ENCODE peak calls at places on chromosomes 2 and 18, in five cellular contexts. A, M, E, T and Z are unnamed samples.

GRCh38 chr2:213740453-213740852 is 456.2 kb downstream of the SPAG16 start:
- DNase-seq in A (no peak), M (no peak), E (no peak), T (no peak), Z (no peak)

GRCh38 chr2:205386109-205386508 is 296.2 kb upstream of the NRP2 start:
- DNase-seq in A (no peak), M (no peak), E (no peak), T (no peak), Z (no peak)

GRCh38 chr2:68832161-68832869 is 38.9 kb downstream of the BMP10 start:
- DNase-seq in A (no peak), M (peak), E (no peak), T (peak), Z (peak)

GRCh38 chr18:62425465-62426190 is 97.2 kb upstream of the ZCCHC2 start:
- DNase-seq in A (peak), M (peak), E (peak), T (peak), Z (peak)

GRCh38 chr2:233817995-233818638 is 36.2 kb downstream of the HJURP start:
- DNase-seq in A (no peak), M (no peak), E (no peak), T (no peak), Z (peak)

GRCh38 chr18:23837591-23837990 is 148.3 kb downstream of the LAMA3 start:
- DNase-seq in A (no peak), M (no peak), E (no peak), T (no peak), Z (no peak)

GRCh38 chr18:29164020-29164706 is 987.2 kb upstream of the CDH2 start:
- DNase-seq in A (no peak), M (no peak), E (no peak), T (no peak), Z (no peak)

GRCh38 chr2:121686218-121686617 is 37.0 kb upstream of the CLASP1 start:
- DNase-seq in A (no peak), M (no peak), E (no peak), T (no peak), Z (no peak)

GRCh38 chr18:2985628-2986027 is 27.3 kb downstream of the LPIN2 start:
- DNase-seq in A (no peak), M (no peak), E (no peak), T (peak), Z (no peak)

GRCh38 chr2:173136614-173137013 is 61.0 kb downstream of the MAP3K20 start:
- DNase-seq in A (no peak), M (no peak), E (no peak), T (no peak), Z (no peak)

GRCh38 chr2:10733584-10733958 is 12.1 kb downstream of the ATP6V1C2 start:
- DNase-seq in A (no peak), M (no peak), E (no peak), T (no peak), Z (no peak)

GRCh38 chr2:241803387-241804325 is 5.3 kb upstream of the NEU4 start:
- DNase-seq in A (no peak), M (no peak), E (peak), T (peak), Z (peak)

GRCh38 chr2:215598376-215598975 is 162.6 kb upstream of the FN1 start:
- DNase-seq in A (no peak), M (no peak), E (no peak), T (no peak), Z (no peak)

GRCh38 chr2:169799555-169799954 is 884 bp downstream of the SSB start:
- DNase-seq in A (no peak), M (no peak), E (no peak), T (no peak), Z (no peak)

GRCh38 chr2:48504647-48505327 is 25.2 kb upstream of the STON1 start:
- DNase-seq in A (no peak), M (no peak), E (no peak), T (no peak), Z (no peak)

GRCh38 chr2:239706407-239706806 is 305.6 kb upstream of the HDAC4 start:
- DNase-seq in A (no peak), M (no peak), E (no peak), T (no peak), Z (no peak)

GRCh38 chr2:128736689-128737545 is 418.2 kb upstream of the HS6ST1 start:
- DNase-seq in A (peak), M (peak), E (peak), T (peak), Z (peak)

GRCh38 chr18:7021994-7022840 is 95.4 kb downstream of the LAMA1 start:
- DNase-seq in A (peak), M (peak), E (no peak), T (peak), Z (no peak)

GRCh38 chr18:28791101-28791500 is 614.2 kb upstream of the CDH2 start:
- DNase-seq in A (no peak), M (no peak), E (no peak), T (no peak), Z (no peak)

GRCh38 chr2:187541086-187542085 is 12.8 kb downstream of the TFPI start:
- DNase-seq in A (no peak), M (no peak), E (no peak), T (peak), Z (no peak)

GRCh38 chr2:237718277-237718634 is 80.3 kb upstream of the RBM44 start:
- DNase-seq in A (no peak), M (no peak), E (no peak), T (no peak), Z (no peak)

GRCh38 chr2:19235308-19235707 is 123.1 kb downstream of the OSR1 start:
- DNase-seq in A (no peak), M (no peak), E (no peak), T (no peak), Z (no peak)

GRCh38 chr2:100577777-100578176 is 15.0 kb downstream of the PDCL3 start:
- DNase-seq in A (no peak), M (no peak), E (no peak), T (no peak), Z (no peak)

GRCh38 chr2:143261986-143262784 is 133.0 kb downstream of the ARHGAP15 start:
- DNase-seq in A (no peak), M (no peak), E (no peak), T (no peak), Z (peak)

GRCh38 chr2:186526281-186526680 is 40.2 kb downstream of the ZC3H15 start:
- DNase-seq in A (no peak), M (no peak), E (no peak), T (no peak), Z (no peak)

GRCh38 chr2:79910643-79911042 is 393.9 kb downstream of the LRRTM1 start:
- DNase-seq in A (no peak), M (no peak), E (no peak), T (no peak), Z (no peak)

GRCh38 chr2:64417624-64418023 is 36.3 kb upstream of the LGALSL start:
- DNase-seq in A (no peak), M (no peak), E (no peak), T (no peak), Z (no peak)

GRCh38 chr2:71306762-71307161 is 24.8 kb upstream of the ZNF638 start:
- DNase-seq in A (no peak), M (no peak), E (no peak), T (no peak), Z (no peak)